ENCODE peak calls at places on chromosome 1, in seven cellular contexts. I is breast epithelium; B is activated CD8-positive, alpha-beta memory T cell treated with anti-CD3 and anti-CD28 coated beads, Interleukin-2, amount 50 U/mL, for 48 hours; F is HEK293T; H is stimulated activated CD4-positive, alpha-beta T cell treated with anti-CD3 and anti-CD28 coated beads, Interleukin-1b, Interleukin-23, amount 100 ng/mL, for 4 hours; T is GM04503; G is fibroblast of mammary gland. P is an unnamed sample.
A peak's percentile ranks its signal among the peaks of the same experiment; 100 is the strongest.

GRCh38 chr1:2283371-2283990 is 55.4 kb downstream of the SKI start:
- DNase-seq in H (no peak), T (no peak), I (no peak), F (no peak), G (no peak), B (no peak), P (no peak)

GRCh38 chr1:96362623-96363022 is 359.0 kb upstream of the PTBP2 start:
- DNase-seq in G (peak; percentile 99), T (peak; percentile 97), B (no peak), F (no peak), H (no peak), I (no peak), P (no peak)

GRCh38 chr1:7069888-7070287 is 284.6 kb downstream of the CAMTA1 start:
- DNase-seq in T (no peak), F (no peak), H (no peak), B (no peak), I (no peak), G (no peak), P (no peak)

GRCh38 chr1:228275435-228276342 is 67.8 kb downstream of the OBSCN start:
- DNase-seq in B (peak; percentile 89), F (peak; percentile 46), H (peak; percentile 85), G (peak; percentile 71), I (peak; percentile 88), T (peak; percentile 32), P (peak; percentile 90)

GRCh38 chr1:97271906-97272788 is 550.6 kb downstream of the PTBP2 start:
- DNase-seq in H (no peak), F (no peak), G (no peak), B (no peak), I (no peak), T (no peak), P (no peak)

GRCh38 chr1:157091668-157092273 is 7.8 kb downstream of the ETV3L start:
- DNase-seq in T (no peak), I (no peak), G (no peak), B (peak; percentile 28), H (no peak), F (no peak), P (no peak)

GRCh38 chr1:92446990-92447681 is 39.6 kb downstream of the GFI1 start:
- DNase-seq in F (no peak), T (no peak), G (no peak), B (no peak), I (no peak), H (no peak), P (no peak)

GRCh38 chr1:204574856-204575145 is 58.6 kb downstream of the MDM4 start:
- DNase-seq in I (no peak), G (peak; percentile 4), F (no peak), H (no peak), B (no peak), T (no peak), P (no peak)

GRCh38 chr1:185292237-185292636 is 24.8 kb downstream of the IVNS1ABP start:
- DNase-seq in F (no peak), G (no peak), I (no peak), B (no peak), T (no peak), H (no peak), P (peak; percentile 25)

GRCh38 chr1:8120693-8121260 is 94.7 kb upstream of the ERRFI1 start:
- DNase-seq in H (no peak), F (no peak), I (no peak), B (no peak), G (peak; percentile 36), T (no peak), P (peak; percentile 42)

GRCh38 chr1:79437540-79437939 is 431.0 kb upstream of the ADGRL4 start:
- DNase-seq in B (no peak), I (no peak), T (no peak), F (no peak), H (no peak), G (no peak), P (no peak)

GRCh38 chr1:73366734-73367413 is 831.1 kb downstream of the LRRIQ3 start:
- DNase-seq in I (no peak), B (no peak), F (no peak), T (no peak), H (no peak), G (no peak), P (no peak)

GRCh38 chr1:26280333-26281042 is 602 bp downstream of the SH3BGRL3 start:
- DNase-seq in T (no peak), G (peak; percentile 60), I (no peak), B (no peak), H (no peak), F (no peak), P (no peak)

GRCh38 chr1:206658264-206658980 is 23.1 kb downstream of the DYRK3 start:
- DNase-seq in G (no peak), H (peak; percentile 44), T (no peak), B (peak; percentile 84), F (peak; percentile 92), I (no peak), P (peak; percentile 40)

GRCh38 chr1:154386643-154387352 is 18.3 kb upstream of the IL6R start:
- DNase-seq in G (no peak), T (peak; percentile 10), B (peak; percentile 88), H (peak; percentile 71), F (no peak), I (no peak), P (no peak)

GRCh38 chr1:31581821-31582810 is 5.8 kb downstream of the TINAGL1 start:
- DNase-seq in H (no peak), F (no peak), B (no peak), I (no peak), T (no peak), G (no peak), P (no peak)

GRCh38 chr1:238961790-238962189 is 424.6 kb upstream of the CHRM3 start:
- DNase-seq in G (no peak), H (no peak), B (no peak), T (no peak), I (no peak), F (no peak), P (no peak)

GRCh38 chr1:177384461-177384860 is 213.7 kb downstream of the BRINP2 start:
- DNase-seq in G (peak; percentile 73), T (no peak), H (no peak), I (no peak), F (no peak), B (no peak), P (no peak)

P was measured in left cardiac atrium.